ENCODE peak calls at places on chromosome 15, in four cellular contexts. M is A673, Z is left lung, C is body of pancreas. B is an unnamed sample.

GRCh38 chr15:61720197-61720596 is 340.1 kb downstream of the VPS13C start:
- DNase-seq in M (no peak), Z (no peak), C (no peak), B (peak; percentile 87)

GRCh38 chr15:74209997-74210573 is 7.5 kb upstream of the STRA6 start:
- DNase-seq in M (no peak), Z (no peak), C (peak; percentile 58), B (no peak)

GRCh38 chr15:70240082-70240481 is 142.4 kb upstream of the TLE3 start:
- DNase-seq in M (no peak), Z (no peak), C (no peak), B (no peak)

GRCh38 chr15:52496776-52497470 is 31.8 kb downstream of the MYO5A start:
- DNase-seq in M (no peak), Z (no peak), C (no peak), B (no peak)

GRCh38 chr15:69797051-69797595 is 300.6 kb downstream of the TLE3 start:
- DNase-seq in M (no peak), Z (no peak), C (no peak), B (no peak)

GRCh38 chr15:98597666-98598065 is 50.7 kb upstream of the IGF1R start:
- DNase-seq in M (no peak), Z (no peak), C (no peak), B (peak; percentile 80)

GRCh38 chr15:74191798-74192197 is 10.8 kb downstream of the STRA6 start:
- DNase-seq in M (no peak), Z (no peak), C (no peak), B (no peak)

GRCh38 chr15:42491540-42492225 is 742 bp upstream of the ZNF106 start:
- DNase-seq in M (no peak), Z (no peak), C (no peak), B (no peak)

GRCh38 chr15:37095993-37096877 is 4.1 kb downstream of the MEIS2 start:
- DNase-seq in M (no peak), Z (no peak), C (no peak), B (no peak)

GRCh38 chr15:79397264-79397663 is 34.9 kb upstream of the MINAR1 start:
- DNase-seq in M (no peak), Z (no peak), C (no peak), B (peak; percentile 53)

GRCh38 chr15:52379395-52380111 is 83.9 kb upstream of the MYO5C start:
- DNase-seq in M (no peak), Z (no peak), C (no peak), B (no peak)

GRCh38 chr15:38049876-38050275 is 115.4 kb downstream of the TMCO5A start:
- DNase-seq in M (no peak), Z (no peak), C (no peak), B (no peak)

GRCh38 chr15:93274276-93274675 is 185.3 kb upstream of the RGMA start:
- DNase-seq in M (no peak), Z (no peak), C (no peak), B (no peak)

GRCh38 chr15:42547926-42548257 is 701 bp downstream of the LRRC57 start:
- DNase-seq in M (peak; percentile 31), Z (no peak), C (no peak), B (no peak)

GRCh38 chr15:40338921-40339620 is 1.7 kb downstream of the CCDC9B start:
- DNase-seq in M (no peak), Z (no peak), C (peak; percentile 83), B (no peak)

DNA sequence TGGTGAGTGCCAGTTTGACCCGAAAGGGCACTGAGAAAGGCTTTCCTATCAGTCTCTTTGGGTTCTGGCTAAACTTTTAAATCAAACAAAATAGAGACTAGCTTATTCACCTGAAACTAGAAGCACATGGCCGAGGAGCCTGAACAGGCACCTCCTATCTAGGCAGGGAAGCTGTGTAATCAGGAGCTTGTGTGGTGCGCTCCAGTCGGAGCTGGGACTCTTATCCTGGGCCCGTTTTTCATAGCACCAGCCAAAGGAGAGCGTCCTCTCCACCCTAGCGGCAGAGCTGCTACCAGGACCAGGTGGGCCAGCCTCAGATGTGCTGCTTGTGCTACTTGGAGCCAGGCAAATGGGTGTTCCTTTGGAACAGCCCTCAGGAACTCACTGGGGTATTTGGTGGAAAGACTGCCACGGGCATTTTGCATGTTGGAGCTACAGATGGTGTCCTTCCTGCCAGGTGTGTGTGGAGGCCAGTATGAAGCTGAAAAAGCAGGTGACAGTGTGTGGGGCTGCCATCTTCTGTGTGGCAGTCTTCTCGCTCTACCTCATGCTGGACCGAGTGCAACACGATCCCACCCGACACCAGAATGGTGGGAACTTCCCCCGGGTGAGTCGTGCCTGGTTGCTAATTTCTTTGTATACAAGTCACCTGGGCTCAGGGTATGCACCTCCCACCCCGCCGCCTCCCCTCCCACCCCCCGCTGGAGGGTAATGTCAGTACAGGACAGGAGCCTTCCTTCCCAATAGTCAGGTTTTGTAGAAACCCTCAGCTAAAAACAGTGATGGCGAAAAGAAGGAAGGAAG is 833 bp downstream of the MAN2A2 start:
- DNase-seq in M (peak; percentile 20), Z (no peak), C (peak; percentile 62), B (no peak)
- H3K4me3 ChIP-seq in M (peak overlapping the region; percentile 69), Z (peak overlapping the region; percentile 82), C (no peak overlapping the region), B (peak overlapping the region; percentile 82)

DNA sequence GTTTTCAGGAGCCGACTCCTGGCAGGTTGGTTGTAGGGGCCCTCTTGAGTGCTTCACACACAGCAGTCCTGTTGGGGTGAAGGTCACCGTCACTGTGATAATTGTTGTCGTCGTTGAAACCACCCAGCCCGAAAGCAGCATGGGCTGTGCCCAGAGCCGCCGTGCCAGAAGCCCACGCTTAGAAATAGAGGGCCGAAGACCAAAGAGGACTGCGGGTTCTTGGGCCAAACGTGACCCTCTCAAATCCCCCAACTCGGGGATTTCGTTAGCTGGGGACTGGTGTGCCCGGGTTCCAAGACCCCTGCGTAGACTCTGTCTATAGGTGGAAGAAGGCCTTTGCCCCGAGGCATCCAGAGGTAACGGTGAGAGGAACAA is 7.5 kb upstream of the ADAMTS17 start:
- DNase-seq in M (no peak), Z (no peak), C (no peak), B (peak; percentile 55)
- H3K4me3 ChIP-seq in M (peak overlapping the region; percentile 50), Z (peak overlapping the region; percentile 62), C (no peak overlapping the region), B (peak overlapping the region; percentile 81)

GRCh38 chr15:65633752-65634151 is 12.0 kb downstream of the SLC24A1 start:
- DNase-seq in M (no peak), Z (no peak), C (no peak), B (no peak)
- H3K4me3 ChIP-seq in M (no peak overlapping the region), Z (no peak overlapping the region), C (no peak overlapping the region), B (no peak overlapping the region)

GRCh38 chr15:78069630-78070029 is 7.9 kb downstream of the TBC1D2B start:
- DNase-seq in M (no peak), Z (no peak), C (no peak), B (no peak)

GRCh38 chr15:78070049-78070698 is 7.3 kb downstream of the TBC1D2B start:
- DNase-seq in M (no peak), Z (peak; percentile 65), C (no peak), B (no peak)

GRCh38 chr15:78071378-78071777 is 6.1 kb downstream of the TBC1D2B start:
- DNase-seq in M (no peak), Z (no peak), C (no peak), B (no peak)

GRCh38 chr15:78073026-78073425 is 4.5 kb downstream of the TBC1D2B start:
- DNase-seq in M (no peak), Z (no peak), C (no peak), B (no peak)

GRCh38 chr15:78072080-78072892 is 5.2 kb downstream of the TBC1D2B start:
- DNase-seq in M (peak; percentile 85), Z (peak; percentile 60), C (peak; percentile 52), B (no peak)
- H3K4me3 ChIP-seq in M (no peak overlapping the region), Z (no peak overlapping the region), C (no peak overlapping the region), B (peak overlapping the region; percentile 9)

GRCh38 chr15:89399390-89400120 is 64.9 kb upstream of the POLG start:
- DNase-seq in M (peak; percentile 54), Z (no peak), C (no peak), B (no peak)
- H3K4me3 ChIP-seq in M (peak overlapping the region; percentile 52), Z (peak overlapping the region; percentile 33), C (no peak overlapping the region), B (peak overlapping the region; percentile 63)

GRCh38 chr15:91944334-91944733 is 90.8 kb downstream of the SLCO3A1 start:
- DNase-seq in M (no peak), Z (no peak), C (no peak), B (no peak)

GRCh38 chr15:91941871-91942270 is 88.4 kb downstream of the SLCO3A1 start:
- DNase-seq in M (peak; percentile 23), Z (no peak), C (no peak), B (no peak)

GRCh38 chr15:91940466-91941381 is 87.2 kb downstream of the SLCO3A1 start:
- DNase-seq in M (no peak), Z (peak; percentile 61), C (no peak), B (no peak)

GRCh38 chr15:91945385-91945784 is 91.9 kb downstream of the SLCO3A1 start:
- DNase-seq in M (no peak), Z (no peak), C (no peak), B (no peak)

GRCh38 chr15:91942676-91943417 is 89.3 kb downstream of the SLCO3A1 start:
- DNase-seq in M (peak; percentile 78), Z (peak; percentile 88), C (peak; percentile 90), B (peak; percentile 97)
- H3K4me3 ChIP-seq in M (no peak overlapping the region), Z (peak overlapping the region; percentile 6), C (no peak overlapping the region), B (peak overlapping the region; percentile 15)

DNA sequence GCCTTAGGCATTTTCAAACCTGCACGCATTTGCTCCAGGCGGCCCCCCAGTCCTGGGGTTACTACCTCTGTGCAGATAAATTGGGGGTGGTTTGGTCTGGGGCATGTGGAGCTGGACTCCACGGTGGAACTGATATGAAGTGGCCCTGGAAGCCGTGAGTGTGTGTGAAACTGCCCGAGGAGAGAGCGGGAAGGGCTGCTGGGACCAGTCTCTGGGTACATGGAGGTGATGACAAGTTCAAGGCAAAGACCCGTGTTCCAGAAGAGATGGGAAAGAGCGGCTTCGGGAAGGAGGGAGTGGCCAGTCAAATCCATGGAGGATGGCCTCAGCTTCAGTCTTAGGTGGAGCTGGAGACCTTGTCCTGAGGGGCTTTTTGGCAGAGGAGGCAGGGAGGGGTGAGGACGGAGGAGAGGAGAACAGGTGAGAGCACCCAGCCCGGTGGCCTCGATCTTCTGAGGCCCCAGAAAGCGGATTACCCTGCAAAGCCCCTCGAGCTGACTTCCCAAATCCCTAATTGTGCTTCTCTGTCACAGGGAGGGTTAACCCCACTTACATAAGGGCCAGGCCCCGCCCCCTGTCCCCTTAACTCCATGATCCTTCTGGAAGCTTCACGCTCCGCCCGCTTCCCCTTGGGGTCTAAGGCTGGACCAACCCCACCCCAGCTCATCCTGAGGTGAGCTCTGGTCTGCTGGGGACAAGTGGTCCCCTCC is 1.9 kb upstream of the NR2E3 start:
- DNase-seq in M (no peak), Z (no peak), C (no peak), B (no peak)
- H3K4me3 ChIP-seq in M (no peak overlapping the region), Z (no peak overlapping the region), C (no peak overlapping the region), B (no peak overlapping the region)

GRCh38 chr15:68228971-68229385 is 550 bp downstream of the CLN6 start:
- DNase-seq in M (no peak), Z (no peak), C (no peak), B (no peak)

GRCh38 chr15:68229386-68230156 is at the start of gene CLN6:
- DNase-seq in M (peak; percentile 87), Z (peak; percentile 88), C (peak; percentile 80), B (peak; percentile 94)

GRCh38 chr15:68230157-68231100 is 901 bp upstream of the CLN6 start:
- DNase-seq in M (no peak), Z (no peak), C (no peak), B (peak; percentile 88)

GRCh38 chr15:68228143-68228970 is 1.2 kb downstream of the CLN6 start:
- DNase-seq in M (no peak), Z (no peak), C (no peak), B (peak; percentile 47)

GRCh38 chr15:68227806-68228142 is 1.8 kb downstream of the CLN6 start:
- DNase-seq in M (no peak), Z (no peak), C (no peak), B (peak; percentile 42)
- H3K4me3 ChIP-seq in M (peak overlapping the region; percentile 75), Z (peak overlapping the region; percentile 93), C (no peak overlapping the region), B (no peak overlapping the region)

GRCh38 chr15:96339662-96340347 is 9.3 kb downstream of the NR2F2 start:
- DNase-seq in M (peak; percentile 9), Z (no peak), C (peak; percentile 3), B (peak; percentile 64)
- H3K4me3 ChIP-seq in M (peak overlapping the region; percentile 77), Z (peak overlapping the region; percentile 57), C (no peak overlapping the region), B (peak overlapping the region; percentile 78)

GRCh38 chr15:26971303-26972018 is 480 bp downstream of the GABRG3 start:
- DNase-seq in M (no peak), Z (no peak), C (no peak), B (no peak)
- H3K4me3 ChIP-seq in M (no peak overlapping the region), Z (no peak overlapping the region), C (no peak overlapping the region), B (peak overlapping the region; percentile 21)

B was measured in esophagus muscularis mucosa.